ENCODE peak calls at places on chromosomes 7 and 10, in nine cellular contexts. One of them, this sample, is unnamed. For H3K27me3, the result is how much of the 10 kb centered on the place peaks cover.

GRCh38 chr10:75452997-75453396 is 21.6 kb downstream of the LRMDA start:
- DNase-seq in lung: no peak
- DNase-seq in heart right ventricle: no peak
- DNase-seq in breast epithelium: no peak
- DNase-seq in left lung: no peak
- DNase-seq in stomach: no peak
- DNase-seq in osteoblast: no peak
- DNase-seq in A673: no peak
- DNase-seq in HL-60: no peak
- DNase-seq in this sample: no peak

GRCh38 chr7:102993532-102994029 is 80.8 kb downstream of the LRRC17 start:
- DNase-seq in left lung: no peak
- DNase-seq in osteoblast: peak
- DNase-seq in heart right ventricle: no peak
- DNase-seq in breast epithelium: no peak
- DNase-seq in lung: no peak
- DNase-seq in stomach: no peak
- DNase-seq in A673: no peak
- DNase-seq in HL-60: no peak
- DNase-seq in this sample: no peak

GRCh38 chr7:16205481-16205880 is 215.9 kb downstream of the CRPPA start:
- DNase-seq in osteoblast: no peak
- DNase-seq in left lung: no peak
- DNase-seq in breast epithelium: no peak
- DNase-seq in HL-60: no peak
- DNase-seq in lung: no peak
- DNase-seq in A673: no peak
- DNase-seq in stomach: no peak
- DNase-seq in heart right ventricle: no peak
- DNase-seq in this sample: no peak

GRCh38 chr7:44282601-44283171 is 42.7 kb downstream of the CAMK2B start:
- DNase-seq in HL-60: no peak
- DNase-seq in osteoblast: peak
- DNase-seq in A673: no peak
- DNase-seq in lung: no peak
- DNase-seq in breast epithelium: peak
- DNase-seq in heart right ventricle: peak
- DNase-seq in stomach: no peak
- DNase-seq in left lung: no peak
- DNase-seq in this sample: no peak

GRCh38 chr10:48805848-48806247 is 121.2 kb downstream of the WDFY4 start:
- DNase-seq in heart right ventricle: peak
- DNase-seq in left lung: no peak
- DNase-seq in osteoblast: no peak
- DNase-seq in breast epithelium: no peak
- DNase-seq in lung: no peak
- DNase-seq in HL-60: no peak
- DNase-seq in A673: no peak
- DNase-seq in stomach: no peak
- DNase-seq in this sample: no peak

GRCh38 chr10:69733791-69734261 is 67.9 kb upstream of the COL13A1 start:
- DNase-seq in HL-60: no peak
- DNase-seq in stomach: no peak
- DNase-seq in lung: no peak
- DNase-seq in left lung: no peak
- DNase-seq in heart right ventricle: no peak
- DNase-seq in breast epithelium: no peak
- DNase-seq in osteoblast: peak
- DNase-seq in A673: no peak
- DNase-seq in this sample: no peak

GRCh38 chr7:112108984-112109383 is 97.2 kb downstream of the DOCK4 start:
- DNase-seq in heart right ventricle: no peak
- DNase-seq in breast epithelium: no peak
- DNase-seq in lung: no peak
- DNase-seq in stomach: no peak
- DNase-seq in osteoblast: no peak
- DNase-seq in A673: no peak
- DNase-seq in left lung: no peak
- DNase-seq in HL-60: no peak
- DNase-seq in this sample: no peak

GRCh38 chr7:92790987-92791386 is 45.4 kb downstream of the CDK6 start:
- DNase-seq in lung: no peak
- DNase-seq in osteoblast: peak
- DNase-seq in HL-60: no peak
- DNase-seq in A673: peak
- DNase-seq in heart right ventricle: no peak
- DNase-seq in stomach: no peak
- DNase-seq in breast epithelium: no peak
- DNase-seq in left lung: no peak
- DNase-seq in this sample: no peak

GRCh38 chr10:114103286-114103685 is 59.6 kb downstream of the ADRB1 start:
- DNase-seq in heart right ventricle: no peak
- DNase-seq in left lung: no peak
- DNase-seq in breast epithelium: no peak
- DNase-seq in stomach: no peak
- DNase-seq in lung: no peak
- DNase-seq in HL-60: peak
- DNase-seq in osteoblast: peak
- DNase-seq in A673: peak
- DNase-seq in this sample: no peak

GRCh38 chr10:30752481-30752881 is 122.9 kb upstream of the LYZL2 start:
- DNase-seq in HL-60: no peak
- DNase-seq in left lung: no peak
- DNase-seq in stomach: no peak
- DNase-seq in A673: no peak
- DNase-seq in osteoblast: no peak
- DNase-seq in lung: no peak
- DNase-seq in breast epithelium: no peak
- DNase-seq in heart right ventricle: no peak
- DNase-seq in this sample: no peak

GRCh38 chr7:28725911-28726310 is 232.2 kb downstream of the TRIL start:
- DNase-seq in heart right ventricle: no peak
- DNase-seq in left lung: no peak
- DNase-seq in breast epithelium: no peak
- DNase-seq in HL-60: no peak
- DNase-seq in stomach: no peak
- DNase-seq in osteoblast: no peak
- DNase-seq in lung: no peak
- DNase-seq in A673: no peak
- DNase-seq in this sample: no peak

GRCh38 chr7:75924884-75925283 is 9.9 kb downstream of the POR start:
- DNase-seq in left lung: peak
- DNase-seq in A673: no peak
- DNase-seq in heart right ventricle: no peak
- DNase-seq in lung: no peak
- DNase-seq in HL-60: no peak
- DNase-seq in breast epithelium: no peak
- DNase-seq in osteoblast: no peak
- DNase-seq in stomach: no peak
- DNase-seq in this sample: no peak

GRCh38 chr7:140656548-140657515 is 15.9 kb upstream of the ADCK2 start:
- DNase-seq in left lung: no peak
- DNase-seq in lung: peak
- DNase-seq in HL-60: peak
- DNase-seq in osteoblast: peak
- DNase-seq in breast epithelium: peak
- DNase-seq in stomach: peak
- DNase-seq in heart right ventricle: no peak
- DNase-seq in A673: no peak
- DNase-seq in this sample: peak

GRCh38 chr7:140659727-140660396 is 12.9 kb upstream of the ADCK2 start:
- DNase-seq in heart right ventricle: no peak
- DNase-seq in stomach: no peak
- DNase-seq in lung: no peak
- DNase-seq in osteoblast: peak
- DNase-seq in left lung: no peak
- DNase-seq in breast epithelium: no peak
- DNase-seq in HL-60: no peak
- DNase-seq in A673: no peak
- DNase-seq in this sample: peak

GRCh38 chr7:140655511-140656408 is 15.1 kb upstream of the DENND2A start:
- DNase-seq in heart right ventricle: no peak
- DNase-seq in HL-60: no peak
- DNase-seq in A673: no peak
- DNase-seq in stomach: no peak
- DNase-seq in osteoblast: no peak
- DNase-seq in lung: no peak
- DNase-seq in breast epithelium: no peak
- DNase-seq in left lung: no peak
- DNase-seq in this sample: peak

GRCh38 chr7:140661124-140661523 is 11.6 kb upstream of the ADCK2 start:
- DNase-seq in A673: no peak
- DNase-seq in HL-60: no peak
- DNase-seq in stomach: no peak
- DNase-seq in breast epithelium: no peak
- DNase-seq in left lung: no peak
- DNase-seq in lung: no peak
- DNase-seq in osteoblast: no peak
- DNase-seq in heart right ventricle: no peak
- DNase-seq in this sample: no peak
- TF ChIP-seq CTCF in A673: peak
- TF ChIP-seq CTCF in HL-60: no peak
- TF ChIP-seq CTCF in stomach: no peak
- TF ChIP-seq CTCF in breast epithelium: no peak
- TF ChIP-seq CTCF in left lung: no peak
- TF ChIP-seq CTCF in lung: no peak
- TF ChIP-seq CTCF in osteoblast: peak
- TF ChIP-seq CTCF in heart right ventricle: no peak
- TF ChIP-seq CTCF in this sample: no peak

GRCh38 chr10:116265686-116266085 is 7.3 kb downstream of the GFRA1 start:
- DNase-seq in left lung: no peak
- DNase-seq in stomach: no peak
- DNase-seq in heart right ventricle: no peak
- DNase-seq in HL-60: no peak
- DNase-seq in osteoblast: no peak
- DNase-seq in breast epithelium: no peak
- DNase-seq in A673: no peak
- DNase-seq in lung: no peak
- DNase-seq in this sample: no peak
- H3K27me3 ChIP-seq in left lung: under half
- H3K27me3 ChIP-seq in stomach: under half
- H3K27me3 ChIP-seq in heart right ventricle: under half
- H3K27me3 ChIP-seq in HL-60: under half
- H3K27me3 ChIP-seq in osteoblast: under half
- H3K27me3 ChIP-seq in breast epithelium: under half
- H3K27me3 ChIP-seq in A673: half or more
- H3K27me3 ChIP-seq in lung: under half
- H3K27me3 ChIP-seq in this sample: under half

DNA sequence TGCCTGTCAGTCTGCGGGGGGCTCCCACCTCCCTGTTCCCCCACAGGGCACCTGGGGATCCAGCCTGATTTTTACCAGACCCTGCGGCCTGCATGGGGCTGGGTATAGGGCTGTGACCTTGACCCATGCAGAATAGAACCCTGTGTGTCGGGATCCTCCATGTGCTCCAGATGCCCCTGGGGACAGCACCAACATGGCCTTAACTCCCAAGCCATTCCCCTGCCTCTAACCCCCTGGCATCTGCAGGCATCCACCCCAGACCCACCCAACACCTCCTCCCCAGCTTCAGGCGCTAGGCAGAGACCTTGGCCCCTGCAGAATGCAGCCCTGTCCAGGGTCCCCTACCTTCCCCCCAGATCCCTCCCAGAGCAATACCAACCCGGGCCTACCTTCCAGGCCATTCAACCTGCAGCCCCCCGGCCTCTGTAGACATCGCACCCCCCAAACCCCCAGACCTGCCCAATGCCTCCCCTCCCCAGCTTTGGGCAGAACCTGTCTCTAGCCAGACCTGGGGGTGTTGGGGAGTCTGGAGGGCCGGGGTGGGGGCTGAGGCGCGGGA is 770 bp upstream of the ELN start:
- DNase-seq in breast epithelium: no peak
- DNase-seq in left lung: peak
- DNase-seq in osteoblast: no peak
- DNase-seq in lung: no peak
- DNase-seq in HL-60: no peak
- DNase-seq in heart right ventricle: no peak
- DNase-seq in A673: no peak
- DNase-seq in stomach: no peak
- DNase-seq in this sample: no peak
- H3K4me3 ChIP-seq in breast epithelium: peak
- H3K4me3 ChIP-seq in left lung: no peak
- H3K4me3 ChIP-seq in osteoblast: no peak
- H3K4me3 ChIP-seq in lung: no peak
- H3K4me3 ChIP-seq in HL-60: no peak
- H3K4me3 ChIP-seq in heart right ventricle: no peak
- H3K4me3 ChIP-seq in A673: no peak
- H3K4me3 ChIP-seq in stomach: peak
- H3K4me3 ChIP-seq in this sample: no peak

GRCh38 chr10:92688927-92689662 is 660 bp upstream of the HHEX start:
- DNase-seq in HL-60: peak
- DNase-seq in breast epithelium: no peak
- DNase-seq in stomach: peak
- DNase-seq in A673: peak
- DNase-seq in heart right ventricle: peak
- DNase-seq in lung: peak
- DNase-seq in osteoblast: peak
- DNase-seq in left lung: peak
- DNase-seq in this sample: peak
- TF ChIP-seq CTCF in HL-60: no peak
- TF ChIP-seq CTCF in breast epithelium: no peak
- TF ChIP-seq CTCF in stomach: no peak
- TF ChIP-seq CTCF in A673: no peak
- TF ChIP-seq CTCF in heart right ventricle: no peak
- TF ChIP-seq CTCF in lung: no peak
- TF ChIP-seq CTCF in osteoblast: peak
- TF ChIP-seq CTCF in left lung: no peak
- TF ChIP-seq CTCF in this sample: no peak

DNA sequence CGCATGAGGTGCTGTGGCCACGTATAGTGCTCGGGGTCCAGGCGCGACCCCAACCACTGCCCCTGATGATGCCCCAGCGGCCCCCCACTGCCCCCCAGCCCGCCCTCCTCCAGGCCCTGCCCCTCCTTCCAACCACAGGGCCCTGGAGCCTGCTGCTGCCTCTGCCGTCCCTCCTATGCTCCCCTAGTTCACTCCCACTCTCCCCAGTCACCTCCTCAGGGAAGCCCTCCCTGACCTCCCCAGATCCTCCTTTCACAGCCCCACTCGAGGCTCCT is 93.8 kb downstream of the UNCX start:
- DNase-seq in HL-60: no peak
- DNase-seq in osteoblast: peak
- DNase-seq in A673: no peak
- DNase-seq in lung: no peak
- DNase-seq in heart right ventricle: no peak
- DNase-seq in breast epithelium: no peak
- DNase-seq in left lung: no peak
- DNase-seq in stomach: no peak
- DNase-seq in this sample: no peak
- H3K27me3 ChIP-seq in HL-60: under half
- H3K27me3 ChIP-seq in osteoblast: under half
- H3K27me3 ChIP-seq in A673: under half
- H3K27me3 ChIP-seq in lung: under half
- H3K27me3 ChIP-seq in heart right ventricle: half or more
- H3K27me3 ChIP-seq in breast epithelium: half or more
- H3K27me3 ChIP-seq in left lung: half or more
- H3K27me3 ChIP-seq in stomach: half or more
- H3K27me3 ChIP-seq in this sample: under half

GRCh38 chr7:140604760-140605159 is 35.9 kb downstream of the DENND2A start:
- DNase-seq in stomach: no peak
- DNase-seq in breast epithelium: no peak
- DNase-seq in HL-60: no peak
- DNase-seq in lung: no peak
- DNase-seq in osteoblast: no peak
- DNase-seq in heart right ventricle: no peak
- DNase-seq in A673: no peak
- DNase-seq in left lung: no peak
- DNase-seq in this sample: no peak
- H3K4me3 ChIP-seq in stomach: no peak
- H3K4me3 ChIP-seq in breast epithelium: no peak
- H3K4me3 ChIP-seq in HL-60: no peak
- H3K4me3 ChIP-seq in lung: no peak
- H3K4me3 ChIP-seq in osteoblast: no peak
- H3K4me3 ChIP-seq in heart right ventricle: no peak
- H3K4me3 ChIP-seq in A673: no peak
- H3K4me3 ChIP-seq in left lung: no peak
- H3K4me3 ChIP-seq in this sample: no peak